ENCODE peak calls at places on chromosome 3, in eight cellular contexts. O is stimulated activated CD4-positive, alpha-beta T cell treated with anti-CD3 and anti-CD28 coated beads, TNF-alpha, amount 100 ng/mL, for 1 hour; N is Panc1; X is GM12865; Y is non-pigmented ciliary epithelial cell; I is left ventricle myocardium superior; V is effector memory CD4-positive, alpha-beta T cell; Z is stimulated activated CD8-positive, alpha-beta memory T cell treated with anti-CD3 and anti-CD28 coated beads, Interleukin-15, amount 100 ng/mL, for 1 hour. C is an unnamed sample.

GRCh38 chr3:26106119-26106690 is 316.3 kb downstream of the OXSM start:
- DNase-seq in O (no peak), N (no peak), X (no peak), Y (no peak), I (no peak), V (no peak), Z (no peak), C (no peak)

GRCh38 chr3:12323237-12323636 is 34.4 kb downstream of the PPARG start:
- DNase-seq in O (no peak), N (no peak), X (no peak), Y (no peak), I (no peak), V (no peak), Z (no peak), C (no peak)

GRCh38 chr3:56737001-56737400 is 53.9 kb upstream of the TASOR start:
- DNase-seq in O (no peak), N (no peak), X (no peak), Y (no peak), I (no peak), V (no peak), Z (no peak), C (no peak)

GRCh38 chr3:15217841-15218267 is 11.8 kb downstream of the CAPN7 start:
- DNase-seq in O (no peak), N (no peak), X (peak), Y (no peak), I (no peak), V (no peak), Z (no peak), C (no peak)

GRCh38 chr3:66479532-66479947 is 21.3 kb downstream of the LRIG1 start:
- DNase-seq in O (no peak), N (no peak), X (peak), Y (no peak), I (no peak), V (no peak), Z (no peak), C (no peak)

GRCh38 chr3:139530717-139531116 is 8.8 kb downstream of the RBP1 start:
- DNase-seq in O (no peak), N (no peak), X (no peak), Y (no peak), I (no peak), V (no peak), Z (no peak), C (no peak)

GRCh38 chr3:127371338-127371737 is 83.5 kb upstream of the PRR20G start:
- DNase-seq in O (no peak), N (no peak), X (no peak), Y (no peak), I (no peak), V (no peak), Z (no peak), C (no peak)

GRCh38 chr3:16480861-16481569 is 32.5 kb downstream of the RFTN1 start:
- DNase-seq in O (no peak), N (no peak), X (peak), Y (no peak), I (no peak), V (no peak), Z (no peak), C (no peak)

GRCh38 chr3:34696831-34697230 is 898.4 kb downstream of the PDCD6IP start:
- DNase-seq in O (no peak), N (no peak), X (no peak), Y (no peak), I (no peak), V (no peak), Z (no peak), C (no peak)

GRCh38 chr3:137047240-137047639 is 89.5 kb downstream of the IL20RB start:
- DNase-seq in O (no peak), N (no peak), X (no peak), Y (no peak), I (no peak), V (no peak), Z (no peak), C (no peak)

GRCh38 chr3:38114052-38114874 is 22.7 kb downstream of the ACAA1 start:
- DNase-seq in O (no peak), N (no peak), X (no peak), Y (no peak), I (no peak), V (no peak), Z (no peak), C (no peak)

GRCh38 chr3:111103807-111104206 is 32.2 kb downstream of the NECTIN3 start:
- DNase-seq in O (no peak), N (no peak), X (no peak), Y (peak), I (no peak), V (no peak), Z (no peak), C (no peak)

GRCh38 chr3:24060055-24060454 is 115.0 kb downstream of the NR1D2 start:
- DNase-seq in O (no peak), N (no peak), X (no peak), Y (peak), I (no peak), V (no peak), Z (no peak), C (no peak)

GRCh38 chr3:94173667-94174434 is 111.0 kb downstream of the NSUN3 start:
- DNase-seq in O (no peak), N (no peak), X (no peak), Y (no peak), I (no peak), V (no peak), Z (no peak), C (no peak)

GRCh38 chr3:15820911-15821310 is 23.1 kb upstream of the ANKRD28 start:
- DNase-seq in O (no peak), N (no peak), X (no peak), Y (no peak), I (no peak), V (no peak), Z (no peak), C (no peak)

GRCh38 chr3:119796368-119796767 is 14.5 kb downstream of the NR1I2 start:
- DNase-seq in O (no peak), N (no peak), X (no peak), Y (no peak), I (no peak), V (no peak), Z (no peak), C (no peak)

GRCh38 chr3:54374214-54374855 is 252.0 kb downstream of the CACNA2D3 start:
- DNase-seq in O (no peak), N (no peak), X (peak), Y (no peak), I (no peak), V (no peak), Z (no peak), C (no peak)

GRCh38 chr3:157782236-157782635 is 279.0 kb upstream of the VEPH1 start:
- DNase-seq in O (no peak), N (no peak), X (no peak), Y (no peak), I (no peak), V (no peak), Z (no peak), C (no peak)

GRCh38 chr3:185912929-185913901 is 24.6 kb downstream of the TRA2B start:
- DNase-seq in O (no peak), N (no peak), X (peak), Y (no peak), I (no peak), V (no peak), Z (no peak), C (no peak)

C was measured in NCI-H1436 treated with DMSO at 0.1 percent for 48 hours.